ENCODE peak calls at places on chromosomes 6 and 20, in seven cellular contexts. B, G, K, F, V, Q and W are unnamed samples.

GRCh38 chr6:66664112-66664511 is 957.1 kb upstream of the EYS start:
- DNase-seq in K (no peak), V (no peak), B (no peak), G (no peak), Q (no peak), F (no peak), W (no peak)

GRCh38 chr6:81894286-81894685 is 141.8 kb upstream of the TENT5A start:
- DNase-seq in G (no peak), B (no peak), K (no peak), Q (no peak), V (no peak), F (no peak), W (no peak)

GRCh38 chr6:163570579-163571231 is 156.2 kb downstream of the QKI start:
- DNase-seq in K (no peak), B (no peak), Q (no peak), G (no peak), V (no peak), F (no peak), W (no peak)

GRCh38 chr6:26305097-26305841 is 59.7 kb upstream of the BTN3A2 start:
- DNase-seq in Q (no peak), V (peak), F (peak), B (peak), G (peak), K (peak), W (peak)

GRCh38 chr20:45469336-45470261 is at the start of gene WFDC2:
- DNase-seq in V (no peak), G (no peak), F (no peak), K (peak), Q (peak), B (peak), W (no peak)

GRCh38 chr20:53030061-53030460 is 57.9 kb downstream of the TSHZ2 start:
- DNase-seq in B (no peak), Q (no peak), G (no peak), F (no peak), V (no peak), K (no peak), W (no peak)

GRCh38 chr6:35752330-35752729 is 15.5 kb downstream of the ARMC12 start:
- DNase-seq in K (no peak), Q (no peak), V (no peak), F (no peak), B (no peak), G (no peak), W (no peak)

GRCh38 chr20:41223112-41223511 is 85.8 kb downstream of the PLCG1 start:
- DNase-seq in Q (no peak), G (no peak), K (no peak), V (no peak), B (no peak), F (no peak), W (no peak)

GRCh38 chr6:114084327-114084890 is 113.5 kb upstream of the HDAC2 start:
- DNase-seq in G (no peak), F (no peak), Q (no peak), K (no peak), V (no peak), B (no peak), W (no peak)

GRCh38 chr6:74931567-74931966 is 274.3 kb downstream of the COL12A1 start:
- DNase-seq in F (no peak), B (no peak), V (no peak), G (no peak), K (no peak), Q (no peak), W (no peak)

GRCh38 chr20:31669876-31670275 is 32.2 kb downstream of the COX4I2 start:
- DNase-seq in F (no peak), B (no peak), Q (no peak), K (no peak), V (no peak), G (no peak), W (no peak)

GRCh38 chr6:109121411-109121810 is 26.1 kb downstream of the CEP57L1 start:
- DNase-seq in V (no peak), Q (no peak), G (no peak), F (no peak), K (no peak), B (no peak), W (peak)

GRCh38 chr20:37342231-37343177 is 3.4 kb upstream of the SRC start:
- DNase-seq in G (no peak), V (peak), Q (no peak), K (no peak), B (no peak), F (no peak), W (no peak)

GRCh38 chr6:117391874-117392583 is 33.7 kb downstream of the ROS1 start:
- DNase-seq in K (no peak), B (no peak), V (no peak), F (no peak), G (no peak), Q (no peak), W (no peak)

GRCh38 chr6:139349464-139350020 is 24.9 kb downstream of the CITED2 start:
- DNase-seq in G (no peak), F (no peak), B (no peak), Q (peak), V (no peak), K (no peak), W (no peak)

GRCh38 chr6:3398755-3399671 is 57.8 kb downstream of the SLC22A23 start:
- DNase-seq in V (peak), K (peak), B (no peak), G (no peak), Q (no peak), F (no peak), W (peak)

GRCh38 chr6:34202329-34203201 is 34.1 kb upstream of the HMGA1 start:
- DNase-seq in K (no peak), B (no peak), V (no peak), Q (no peak), G (no peak), F (peak), W (no peak)

GRCh38 chr6:109239918-109240321 is 142.3 kb downstream of the CD164 start:
- DNase-seq in K (no peak), Q (no peak), F (no peak), V (peak), G (no peak), B (no peak), W (no peak)

GRCh38 chr6:133964052-133964451 is 11.0 kb downstream of the TBPL1 start:
- DNase-seq in K (no peak), Q (no peak), V (no peak), B (no peak), G (no peak), F (no peak), W (peak)

GRCh38 chr6:101705866-101706265 is 312.4 kb downstream of the GRIK2 start:
- DNase-seq in G (no peak), K (no peak), B (no peak), F (no peak), V (no peak), Q (no peak), W (no peak)

GRCh38 chr20:17971571-17972013 is 2.8 kb downstream of the MGME1 start:
- DNase-seq in F (no peak), K (no peak), G (no peak), V (peak), Q (peak), B (no peak), W (peak)

GRCh38 chr6:153947817-153948447 is 91.1 kb upstream of the OPRM1 start:
- DNase-seq in F (peak), G (peak), V (peak), K (no peak), B (peak), Q (no peak), W (no peak)

GRCh38 chr6:158115508-158115907 is 52.6 kb downstream of the SERAC1 start:
- DNase-seq in Q (no peak), F (no peak), B (no peak), K (no peak), G (no peak), V (no peak), W (no peak)

GRCh38 chr20:49630396-49630951 is 62.5 kb upstream of the PTGIS start:
- DNase-seq in K (no peak), V (no peak), G (no peak), B (peak), F (no peak), Q (no peak), W (no peak)

GRCh38 chr6:26097268-26097875 is 10.1 kb downstream of the HFE start:
- DNase-seq in K (no peak), F (peak), V (peak), Q (peak), G (peak), B (peak), W (peak)

GRCh38 chr6:10416863-10417641 is 2.2 kb upstream of the TFAP2A start:
- DNase-seq in K (no peak), B (no peak), V (no peak), Q (no peak), F (no peak), G (no peak), W (no peak)

GRCh38 chr6:108492131-108492766 is 68.5 kb upstream of the FOXO3 start:
- DNase-seq in V (peak), K (no peak), B (no peak), Q (no peak), G (peak), F (peak), W (peak)

GRCh38 chr20:63703471-63703975 is 4.3 kb downstream of the ARFRP1 start:
- DNase-seq in Q (no peak), G (no peak), K (peak), F (no peak), B (no peak), V (no peak), W (no peak)

GRCh38 chr6:20318851-20319387 is 82.8 kb upstream of the E2F3 start:
- DNase-seq in F (no peak), V (no peak), K (no peak), Q (no peak), G (no peak), B (no peak), W (no peak)

GRCh38 chr6:10073326-10073725 is 341.5 kb downstream of the TFAP2A start:
- DNase-seq in B (no peak), V (no peak), K (no peak), G (no peak), F (no peak), Q (no peak), W (no peak)

GRCh38 chr6:100892116-100892515 is 11.0 kb upstream of the ASCC3 start:
- DNase-seq in B (no peak), F (no peak), G (no peak), V (no peak), K (no peak), Q (no peak), W (no peak)

GRCh38 chr20:5170341-5170740 is 43.5 kb downstream of the CDS2 start:
- DNase-seq in F (no peak), K (no peak), Q (no peak), V (no peak), B (no peak), G (no peak), W (no peak)

GRCh38 chr20:55579802-55580201 is 425.5 kb downstream of the CBLN4 start:
- DNase-seq in B (no peak), F (no peak), V (no peak), G (no peak), K (no peak), Q (no peak), W (no peak)

GRCh38 chr20:53595018-53595378 is 1.4 kb upstream of the ZNF217 start:
- DNase-seq in V (no peak), G (no peak), Q (no peak), B (no peak), F (no peak), K (no peak), W (peak)

GRCh38 chr20:23002276-23002675 is 32.8 kb upstream of the SSTR4 start:
- DNase-seq in V (no peak), B (no peak), Q (no peak), K (no peak), G (peak), F (no peak), W (no peak)
- TF ChIP-seq POLR2AphosphoS5 in V (no peak), B (no peak), Q (no peak), K (no peak), G (peak), F (no peak), W (no peak)

GRCh38 chr20:50745634-50746137 is 14.3 kb downstream of the PARD6B start:
- DNase-seq in V (no peak), F (no peak), B (no peak), K (no peak), G (no peak), Q (no peak), W (no peak)
- TF ChIP-seq POLR2AphosphoS5 in V (no peak), F (no peak), B (no peak), K (no peak), G (no peak), Q (no peak), W (no peak)

DNA sequence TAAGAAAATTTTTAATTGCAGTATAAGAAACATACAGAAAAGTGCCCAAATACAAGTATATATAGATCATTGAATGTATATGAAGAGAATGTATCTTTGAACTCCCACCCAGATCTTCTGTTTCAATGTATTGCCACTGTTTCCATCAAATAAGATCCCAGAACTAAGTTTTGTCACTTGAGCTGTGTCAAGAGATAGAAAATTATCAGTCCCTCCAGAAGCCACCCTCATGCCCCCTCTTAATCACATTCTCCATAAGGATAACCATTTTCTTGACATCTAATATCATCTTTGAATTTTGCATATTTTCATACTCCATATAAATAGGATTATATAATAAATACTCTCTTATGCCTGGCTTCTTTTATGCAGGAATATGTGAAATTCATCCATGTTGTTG is 20.3 kb downstream of the GPX5 start:
- DNase-seq in Q (no peak), V (no peak), B (no peak), F (no peak), K (no peak), G (no peak), W (no peak)
- TF ChIP-seq POLR2AphosphoS5 in Q (no peak), V (no peak), B (no peak), F (no peak), K (no peak), G (no peak), W (no peak)

DNA sequence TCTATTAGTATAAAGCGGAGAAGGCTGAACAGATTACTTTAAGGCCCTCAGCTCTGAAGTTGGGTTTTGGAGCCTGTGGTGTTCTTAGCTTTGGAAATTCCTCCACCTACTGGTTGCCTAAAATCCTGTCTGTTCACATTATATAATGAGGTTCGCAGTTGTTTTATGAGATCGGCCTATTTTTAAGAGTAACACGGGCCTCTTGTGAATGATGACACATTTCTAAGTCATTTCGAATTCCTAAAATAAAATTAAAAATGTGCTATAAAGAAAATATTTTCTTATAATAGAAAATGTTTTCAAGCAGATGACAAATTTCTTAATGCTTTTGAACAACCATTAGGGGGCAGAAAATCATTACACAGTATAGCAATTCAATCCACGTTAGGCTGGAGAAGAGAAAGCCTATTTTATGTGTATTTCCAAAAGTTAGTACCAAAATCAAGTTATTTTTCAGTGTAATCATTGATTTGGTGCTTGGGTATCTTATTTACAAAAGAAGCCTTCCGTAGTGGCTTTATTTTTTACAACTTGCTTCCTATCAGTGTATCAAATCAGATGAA is 15.8 kb upstream of the FAM8A1 start:
- DNase-seq in B (peak), G (peak), F (peak), V (peak), K (peak), Q (no peak), W (peak)
- TF ChIP-seq POLR2AphosphoS5 in B (no peak), G (no peak), F (no peak), V (no peak), K (no peak), Q (no peak), W (no peak)

DNA sequence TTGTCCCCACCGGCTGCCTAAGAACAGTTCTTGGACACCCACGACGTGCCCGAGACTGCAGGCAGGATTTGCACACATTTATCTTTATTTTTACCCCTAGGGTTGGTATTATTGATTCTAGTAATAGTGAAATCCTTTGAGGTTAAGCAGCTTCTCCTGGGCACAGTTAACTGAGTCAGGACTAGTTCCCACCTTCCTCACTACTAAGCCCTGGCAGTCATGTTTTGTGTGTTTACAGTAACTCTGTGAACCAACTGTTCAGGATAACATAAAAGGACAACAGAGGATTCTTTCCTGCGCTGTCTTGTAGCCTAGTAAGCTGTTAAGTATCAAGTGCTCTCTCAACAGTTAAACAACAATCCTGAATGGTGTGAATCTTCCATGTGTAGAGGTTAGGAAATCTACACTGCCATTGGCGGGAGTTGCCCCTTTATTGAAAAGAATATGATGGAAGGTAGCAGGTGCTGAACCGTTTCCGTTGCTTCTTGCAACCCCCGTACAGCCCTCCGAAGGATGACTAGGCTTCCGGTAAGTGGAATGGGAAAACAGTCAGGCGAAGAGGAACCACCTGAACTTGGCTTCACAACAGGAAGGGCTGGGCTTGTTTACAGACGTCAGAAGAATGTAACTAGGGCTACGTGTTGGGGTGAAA is 979 bp upstream of the SOD2 start:
- DNase-seq in V (peak), G (peak), Q (no peak), K (peak), B (peak), F (no peak), W (peak)
- TF ChIP-seq POLR2AphosphoS5 in V (peak), G (peak), Q (peak), K (peak), B (peak), F (no peak), W (peak)

GRCh38 chr6:32578962-32579361 is 10.7 kb downstream of the HLA-DRB1 start:
- DNase-seq in Q (peak), B (no peak), G (no peak), K (no peak), V (no peak), F (no peak), W (no peak)
- TF ChIP-seq POLR2AphosphoS5 in Q (no peak), B (no peak), G (no peak), K (no peak), V (no peak), F (no peak), W (no peak)